ENCODE peak calls at places on chromosomes 1 and 21, in four cellular contexts. B is fibroblast of pulmonary artery, Z is colonic mucosa, H is transverse colon. G is an unnamed sample.

GRCh38 chr1:170959385-170959784 is 24.1 kb downstream of the MROH9 start:
- DNase-seq in B (no peak), Z (no peak), H (no peak), G (no peak)

GRCh38 chr21:29989634-29990234 is 49.9 kb upstream of the GRIK1 start:
- DNase-seq in B (peak), Z (no peak), H (no peak), G (no peak)

GRCh38 chr21:36980280-36981048 is 14.0 kb upstream of the HLCS start:
- DNase-seq in B (no peak), Z (peak), H (peak), G (no peak)

GRCh38 chr1:246801241-246802020 is 77.2 kb downstream of the SCCPDH start:
- DNase-seq in B (peak), Z (no peak), H (no peak), G (no peak)

GRCh38 chr21:29347274-29347681 is 48.6 kb downstream of the BACH1 start:
- DNase-seq in B (no peak), Z (no peak), H (peak), G (no peak)

GRCh38 chr1:35047188-35047858 is 15.6 kb upstream of the ZMYM6 start:
- DNase-seq in B (peak), Z (no peak), H (no peak), G (no peak)

GRCh38 chr1:163655565-163655964 is 333.8 kb downstream of the NUF2 start:
- DNase-seq in B (no peak), Z (no peak), H (no peak), G (no peak)

GRCh38 chr1:93807301-93807930 is 71.6 kb downstream of the DNTTIP2 start:
- DNase-seq in B (peak), Z (no peak), H (no peak), G (no peak)

GRCh38 chr21:46036696-46037337 is 55.2 kb downstream of the COL6A1 start:
- DNase-seq in B (no peak), Z (no peak), H (no peak), G (no peak)

GRCh38 chr1:230174041-230174440 is 107.0 kb downstream of the GALNT2 start:
- DNase-seq in B (no peak), Z (no peak), H (no peak), G (no peak)

GRCh38 chr1:980137-980571 is 1.7 kb downstream of the PERM1 start:
- DNase-seq in B (no peak), Z (no peak), H (no peak), G (no peak)

GRCh38 chr1:240608707-240609106 is 3.2 kb downstream of the GREM2 start:
- DNase-seq in B (peak), Z (peak), H (peak), G (no peak)
- TF ChIP-seq CTCF in B (peak), Z (no peak), H (peak), G (no peak)

GRCh38 chr1:63004868-63005267 is 220.9 kb downstream of the ATG4C start:
- DNase-seq in B (peak), Z (no peak), H (no peak), G (peak)
- TF ChIP-seq CTCF in B (peak), Z (no peak), H (no peak), G (no peak)

GRCh38 chr1:41749992-41750745 is 168.6 kb downstream of the HIVEP3 start:
- DNase-seq in B (no peak), Z (no peak), H (no peak), G (no peak)

GRCh38 chr1:41752514-41753170 is 166.1 kb downstream of the HIVEP3 start:
- DNase-seq in B (no peak), Z (no peak), H (no peak), G (no peak)

GRCh38 chr1:41758490-41758889 is 160.2 kb downstream of the HIVEP3 start:
- DNase-seq in B (peak), Z (no peak), H (no peak), G (no peak)

GRCh38 chr1:41751804-41752513 is 166.8 kb downstream of the HIVEP3 start:
- DNase-seq in B (peak), Z (no peak), H (peak), G (peak)

GRCh38 chr1:41754540-41754939 is 164.2 kb downstream of the HIVEP3 start:
- DNase-seq in B (no peak), Z (no peak), H (no peak), G (no peak)
- TF ChIP-seq CTCF in B (no peak), Z (no peak), H (no peak), G (no peak)

DNA sequence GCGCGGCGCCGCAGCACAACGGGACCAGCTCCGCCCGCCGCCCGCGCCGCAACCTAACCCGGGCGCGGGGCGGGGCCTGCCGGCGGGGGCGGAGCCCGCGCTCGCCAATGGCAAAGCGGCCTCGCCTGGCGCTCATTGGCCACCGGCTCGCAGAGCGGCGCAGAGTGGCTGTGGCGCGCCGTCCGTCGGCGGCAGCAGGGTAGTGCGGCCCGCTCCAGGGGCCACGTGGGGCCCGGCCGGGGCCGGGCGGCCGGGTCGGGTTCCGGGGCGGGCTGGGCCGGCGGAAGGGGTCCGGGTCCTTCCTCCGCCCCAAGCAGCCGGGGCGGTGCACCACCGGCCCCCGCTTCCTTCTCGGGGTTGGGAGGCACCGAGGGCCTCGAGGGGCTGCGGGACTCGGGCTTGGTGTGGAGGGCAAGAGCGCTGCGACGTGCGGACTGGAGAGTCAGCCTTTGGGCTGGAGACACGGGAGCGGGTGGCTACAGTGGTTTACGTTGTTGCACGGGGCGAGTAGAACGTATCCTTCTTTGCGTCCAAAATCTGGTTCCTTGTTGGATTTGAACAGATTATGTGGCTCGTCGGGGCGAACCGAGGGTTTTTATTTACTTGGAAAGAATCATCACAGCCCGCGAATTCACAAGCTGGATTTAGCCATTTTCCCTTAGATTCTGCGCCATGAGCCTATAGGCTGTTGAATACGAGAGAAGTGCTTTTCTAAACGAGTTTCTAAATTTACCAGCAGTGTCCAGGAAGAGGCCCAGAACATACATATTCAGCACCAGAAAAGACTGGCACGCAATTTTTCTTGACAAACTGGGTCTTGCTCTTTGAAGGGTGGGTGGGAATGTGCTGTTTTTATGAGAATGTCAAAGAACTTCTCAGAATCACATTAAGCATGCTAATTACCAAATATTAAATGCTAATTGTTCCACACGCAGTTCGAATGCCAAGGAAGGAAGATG is at the start of gene SRM:
- DNase-seq in B (peak), Z (peak), H (peak), G (peak)
- TF ChIP-seq CTCF in B (peak), Z (peak), H (peak), G (no peak)

DNA sequence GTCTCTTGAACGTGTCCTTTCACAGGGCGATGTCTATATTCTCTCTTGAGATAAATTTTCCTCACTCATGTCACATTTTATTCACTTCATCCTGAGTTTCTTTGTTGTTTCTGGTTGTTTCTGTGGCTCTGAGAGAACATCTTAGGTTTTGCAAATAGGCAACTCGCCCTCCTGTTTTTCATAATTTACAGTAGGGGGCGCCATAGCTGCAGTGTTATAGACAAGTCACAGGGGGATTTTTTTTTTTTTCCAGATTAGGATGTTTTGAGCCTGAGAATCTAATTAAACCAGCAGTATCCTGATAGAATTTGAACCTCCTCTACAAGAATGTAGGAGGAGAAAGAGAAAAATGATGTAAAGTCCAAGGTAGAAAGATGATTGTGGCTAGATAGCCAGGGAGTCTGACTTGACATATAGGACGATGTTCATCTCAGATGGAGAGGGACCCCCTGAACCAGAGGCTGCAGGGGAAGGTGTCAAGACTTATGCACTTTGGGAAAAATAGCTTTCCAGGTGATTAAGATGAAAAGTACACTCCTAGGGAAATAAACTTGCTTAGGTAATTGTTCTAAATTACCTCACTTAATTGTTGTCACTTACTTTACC is 76.3 kb downstream of the ZP4 start:
- DNase-seq in B (peak), Z (no peak), H (no peak), G (no peak)
- TF ChIP-seq CTCF in B (peak), Z (peak), H (peak), G (no peak)

GRCh38 chr1:32894681-32895080 is 6.5 kb downstream of the TMEM54 start:
- DNase-seq in B (no peak), Z (no peak), H (no peak), G (no peak)

GRCh38 chr1:32892368-32893197 is 6.3 kb downstream of the HPCA start:
- DNase-seq in B (peak), Z (peak), H (peak), G (peak)

GRCh38 chr1:32894019-32894600 is 7.1 kb downstream of the TMEM54 start:
- DNase-seq in B (no peak), Z (no peak), H (no peak), G (no peak)

GRCh38 chr1:32891630-32892029 is 5.3 kb downstream of the HPCA start:
- DNase-seq in B (no peak), Z (no peak), H (no peak), G (no peak)

DNA sequence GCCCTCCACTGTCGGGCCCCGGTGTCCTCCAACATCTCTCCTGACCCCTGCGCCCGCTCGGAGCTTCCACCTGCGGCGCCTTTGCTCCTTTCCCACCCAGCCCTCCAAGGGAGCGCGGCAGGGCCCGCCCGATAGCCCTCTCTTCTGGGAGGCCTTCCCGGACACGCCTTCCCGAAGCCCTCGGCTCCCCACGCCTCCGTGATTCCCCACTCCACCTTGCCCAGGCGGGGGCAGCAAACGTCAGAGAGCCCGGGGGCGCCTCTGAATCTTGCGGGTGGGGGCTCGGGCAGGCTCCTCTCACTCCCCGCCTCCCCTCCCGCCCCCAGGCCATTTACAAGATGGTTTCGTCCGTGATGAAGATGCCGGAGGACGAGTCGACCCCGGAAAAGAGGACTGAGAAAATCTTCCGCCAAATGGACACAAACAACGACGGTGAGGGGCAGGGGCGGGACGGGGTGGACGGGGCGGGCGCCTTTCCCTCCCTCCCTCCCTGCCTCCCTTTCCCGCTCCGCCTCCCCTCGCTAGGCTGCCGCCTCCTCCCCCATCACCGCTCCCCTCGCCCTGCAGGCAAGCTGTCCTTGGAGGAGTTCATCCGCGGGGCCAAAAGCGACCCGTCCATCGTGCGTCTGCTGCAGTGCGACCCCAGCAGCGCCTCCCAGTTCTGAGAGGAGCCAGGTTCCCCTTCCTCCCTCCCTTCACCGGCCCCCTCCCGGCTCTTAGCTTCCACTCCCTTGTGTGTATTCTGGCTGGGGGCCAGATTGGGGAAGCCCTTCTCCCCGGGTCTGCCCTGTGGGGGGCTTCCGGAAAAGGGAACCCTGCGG is 7.1 kb downstream of the HPCA start:
- DNase-seq in B (peak), Z (peak), H (peak), G (no peak)
- TF ChIP-seq CTCF in B (no peak), Z (peak), H (no peak), G (no peak)

GRCh38 chr21:38156200-38156599 is 100.6 kb upstream of the KCNJ15 start:
- DNase-seq in B (no peak), Z (no peak), H (no peak), G (no peak)

GRCh38 chr21:38159355-38159754 is 97.4 kb upstream of the KCNJ15 start:
- DNase-seq in B (peak), Z (peak), H (peak), G (peak)
- TF ChIP-seq CTCF in B (peak), Z (peak), H (peak), G (peak)

DNA sequence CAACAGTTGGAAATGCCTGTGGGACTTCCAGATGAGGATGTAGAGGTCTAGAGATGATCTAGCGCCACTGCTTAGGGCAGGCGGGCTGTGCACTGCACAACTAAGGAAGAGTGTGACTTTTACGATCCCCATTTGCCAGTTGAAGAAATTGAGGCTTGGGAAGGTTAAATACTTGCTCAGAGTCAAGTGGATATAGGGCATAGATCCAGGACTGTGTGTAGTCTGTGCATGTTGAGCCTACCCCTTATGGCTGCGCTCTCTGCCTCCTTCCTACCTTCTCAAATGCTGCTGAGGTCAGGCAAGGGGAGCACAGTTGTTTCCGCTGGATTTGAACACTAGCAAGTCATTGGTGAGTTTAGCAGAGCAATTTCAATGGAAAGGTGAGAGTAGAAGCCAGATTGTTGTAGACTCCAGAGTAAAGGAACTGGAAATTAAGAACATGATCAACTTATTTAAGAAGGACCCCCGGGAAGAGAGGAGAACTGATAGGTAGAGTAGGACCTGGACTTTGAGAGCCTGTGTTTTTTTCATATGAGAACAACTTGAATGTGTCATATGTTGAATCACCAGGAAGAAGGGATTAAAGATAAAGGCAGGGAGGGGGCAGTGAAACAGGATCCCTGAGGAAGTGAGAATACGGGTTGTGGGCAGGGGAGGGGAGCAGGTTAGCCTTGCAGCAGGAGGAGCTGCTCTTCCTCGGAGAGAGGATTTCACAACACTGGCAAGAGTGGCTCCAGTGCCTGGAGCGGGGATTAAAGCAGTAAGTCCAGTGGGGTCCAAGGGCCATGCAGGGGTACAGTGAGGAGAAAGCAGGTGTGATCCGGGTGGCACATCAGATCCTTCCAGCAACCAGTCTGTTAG is 2.7 kb downstream of the CAPN2 start:
- DNase-seq in B (peak), Z (peak), H (peak), G (no peak)
- TF ChIP-seq CTCF in B (no peak), Z (no peak), H (no peak), G (no peak)

G was measured in GM20000.